ENCODE peak calls at places on chromosome 1, in five cellular contexts. J is NCI-H2107; X is esophagus muscularis mucosa; O is CD8-positive, alpha-beta memory T cell; V is C1 segment of cervical spinal cord. S is an unnamed sample.

GRCh38 chr1:112017183-112017582 is 27.7 kb upstream of the KCND3 start:
- DNase-seq in V (no peak), O (no peak), X (no peak), J (no peak), S (no peak)

GRCh38 chr1:116494745-116495144 is 76.1 kb downstream of the CD58 start:
- DNase-seq in X (no peak), J (no peak), V (no peak), O (no peak), S (no peak)

GRCh38 chr1:226366290-226366689 is 41.6 kb downstream of the PARP1 start:
- DNase-seq in V (no peak), J (no peak), X (no peak), O (no peak), S (no peak)

GRCh38 chr1:21781971-21782867 is 730 bp downstream of the USP48 start:
- DNase-seq in O (peak), V (peak), J (peak), X (peak), S (peak)

GRCh38 chr1:117620440-117620839 is 14.6 kb downstream of the TENT5C start:
- DNase-seq in O (no peak), V (no peak), J (no peak), X (no peak), S (no peak)

GRCh38 chr1:220681220-220681847 is 8.8 kb upstream of the C1orf115 start:
- DNase-seq in X (no peak), J (no peak), O (no peak), V (no peak), S (no peak)

GRCh38 chr1:208917719-208918118 is 665.8 kb upstream of the CAMK1G start:
- DNase-seq in X (no peak), O (no peak), J (no peak), V (no peak), S (peak)

GRCh38 chr1:67685558-67686271 is 714 bp downstream of the GADD45A start:
- DNase-seq in X (no peak), J (peak), V (peak), O (peak), S (no peak)

GRCh38 chr1:93567255-93567918 is 114.2 kb downstream of the BCAR3 start:
- DNase-seq in J (no peak), O (no peak), X (no peak), V (no peak), S (no peak)

GRCh38 chr1:108716437-108717230 is 3.9 kb downstream of the FNDC7 start:
- DNase-seq in X (no peak), J (no peak), V (no peak), O (no peak), S (no peak)

GRCh38 chr1:188237573-188238353 is 1409.0 kb downstream of the PLA2G4A start:
- DNase-seq in J (no peak), O (no peak), V (no peak), X (no peak), S (peak)

GRCh38 chr1:156356875-156357534 is 12.0 kb upstream of the RHBG start:
- DNase-seq in O (peak), J (peak), X (no peak), V (no peak), S (peak)

GRCh38 chr1:3465091-3465934 is 10.8 kb downstream of the ARHGEF16 start:
- DNase-seq in X (no peak), V (no peak), J (no peak), O (peak), S (no peak)

GRCh38 chr1:12477936-12478611 is 139.9 kb downstream of the DHRS3 start:
- DNase-seq in J (peak), O (no peak), V (no peak), X (no peak), S (peak)

GRCh38 chr1:56434659-56435202 is 144.6 kb downstream of the PLPP3 start:
- DNase-seq in V (no peak), O (no peak), J (no peak), X (no peak), S (no peak)

GRCh38 chr1:209751627-209752231 is 4.1 kb upstream of the TRAF3IP3 start:
- DNase-seq in V (no peak), O (no peak), J (no peak), X (no peak), S (no peak)

GRCh38 chr1:112399456-112399855 is 3.4 kb downstream of the CTTNBP2NL start:
- DNase-seq in J (no peak), O (no peak), X (no peak), V (no peak), S (no peak)